ENCODE peak calls at places on chromosomes 12 and 14, in seven cellular contexts. O is activated CD4-positive, alpha-beta T cell treated with anti-CD3 and anti-CD28 coated beads for 24 hours; X is A549; S is NCI-H69; E is aorta; U is mammary epithelial cell; C is H4. K is an unnamed sample.

GRCh38 chr12:59452259-59452658 is 143.6 kb upstream of the SLC16A7 start:
- DNase-seq in O (no peak), X (no peak), S (no peak), E (no peak), U (peak), C (no peak), K (no peak)

GRCh38 chr14:100711117-100711462 is 15.6 kb upstream of the DLK1 start:
- DNase-seq in O (no peak), X (no peak), S (peak), E (no peak), U (no peak), C (no peak), K (no peak)

GRCh38 chr14:35335388-35336092 is 43.4 kb downstream of the PSMA6 start:
- DNase-seq in O (no peak), X (peak), S (peak), E (no peak), U (no peak), C (no peak), K (no peak)

GRCh38 chr14:45251912-45252311 is 1.1 kb downstream of the MIS18BP1 start:
- DNase-seq in O (no peak), X (no peak), S (peak), E (no peak), U (peak), C (no peak), K (peak)

GRCh38 chr14:102922490-102923200 is at the start of gene AMN:
- DNase-seq in O (no peak), X (peak), S (peak), E (no peak), U (no peak), C (no peak), K (no peak)

GRCh38 chr14:61472801-61473376 is 151.5 kb downstream of the PRKCH start:
- DNase-seq in O (peak), X (no peak), S (no peak), E (no peak), U (no peak), C (no peak), K (no peak)

GRCh38 chr14:51201890-51202289 is 38.2 kb upstream of the TMX1 start:
- DNase-seq in O (no peak), X (no peak), S (no peak), E (no peak), U (no peak), C (no peak), K (no peak)

GRCh38 chr12:47034661-47035060 is 44.8 kb upstream of the PCED1B start:
- DNase-seq in O (no peak), X (no peak), S (no peak), E (no peak), U (peak), C (peak), K (no peak)

GRCh38 chr12:132078190-132078589 is 65.9 kb downstream of the DDX51 start:
- DNase-seq in O (no peak), X (no peak), S (no peak), E (no peak), U (no peak), C (no peak), K (no peak)

GRCh38 chr12:120739821-120740613 is 14.4 kb downstream of the ACADS start:
- DNase-seq in O (no peak), X (no peak), S (no peak), E (no peak), U (no peak), C (no peak), K (no peak)

GRCh38 chr12:31578632-31579031 is 12.3 kb downstream of the DENND5B start:
- DNase-seq in O (no peak), X (no peak), S (peak), E (no peak), U (no peak), C (no peak), K (no peak)

GRCh38 chr12:42686514-42687172 is 97.1 kb upstream of the PRICKLE1 start:
- DNase-seq in O (no peak), X (no peak), S (no peak), E (no peak), U (peak), C (no peak), K (no peak)

K was measured in NCI-H2171 treated with DMSO at 0.1 percent for 48 hours.